ENCODE peak calls at places on chromosomes 12 and 14, in ten cellular contexts. W is ACHN; L is GM19239; E is RCC 7860; Q is CD8-positive, alpha-beta memory T cell; N is mucosa of descending colon; G is amniotic stem cell; R is HFFc6; K is aorta; I is NCI-H1092 treated with DMSO at 0.1 percent for 48 hours. P is an unnamed sample.

GRCh38 chr14:22383515-22384166 is 205.4 kb downstream of the DAD1 start:
- DNase-seq in W (no peak), L (no peak), E (no peak), Q (no peak), N (no peak), G (no peak), R (no peak), K (no peak), I (no peak), P (peak; percentile 44)

GRCh38 chr14:80996049-80996901 is 40.9 kb downstream of the TSHR start:
- DNase-seq in W (peak; percentile 70), L (peak; percentile 23), E (peak; percentile 38), Q (no peak), N (no peak), G (peak; percentile 57), R (peak; percentile 88), K (no peak), I (peak; percentile 78), P (no peak)

GRCh38 chr12:47276253-47277070 is 196.7 kb upstream of the AMIGO2 start:
- DNase-seq in W (peak; percentile 33), L (peak; percentile 38), E (peak; percentile 54), Q (peak; percentile 30), N (no peak), G (no peak), R (no peak), K (no peak), I (no peak), P (no peak)

GRCh38 chr12:125687403-125687802 is 622.2 kb downstream of the AACS start:
- DNase-seq in W (no peak), L (no peak), E (no peak), Q (no peak), N (no peak), G (no peak), R (no peak), K (no peak), I (no peak), P (no peak)

GRCh38 chr12:33817713-33818112 is 204.6 kb upstream of the ALG10 start:
- DNase-seq in W (no peak), L (no peak), E (no peak), Q (no peak), N (no peak), G (no peak), R (no peak), K (peak; percentile 57), I (no peak), P (no peak)

GRCh38 chr14:53458368-53458814 is 305.3 kb upstream of the DDHD1 start:
- DNase-seq in W (peak; percentile 19), L (no peak), E (peak; percentile 15), Q (no peak), N (no peak), G (no peak), R (peak; percentile 61), K (no peak), I (no peak), P (no peak)

GRCh38 chr14:44961151-44961729 is 507 bp downstream of the KLHL28 start:
- DNase-seq in W (peak; percentile 72), L (no peak), E (no peak), Q (peak; percentile 48), N (peak; percentile 71), G (peak; percentile 48), R (peak; percentile 33), K (peak; percentile 82), I (peak; percentile 68), P (peak; percentile 88)

GRCh38 chr12:90621927-90622326 is 333.0 kb downstream of the CCER1 start:
- DNase-seq in W (no peak), L (no peak), E (no peak), Q (no peak), N (no peak), G (peak; percentile 10), R (no peak), K (no peak), I (no peak), P (no peak)

GRCh38 chr12:79454338-79454777 is 236.4 kb downstream of the PAWR start:
- DNase-seq in W (peak; percentile 69), L (no peak), E (peak; percentile 28), Q (no peak), N (no peak), G (peak; percentile 4), R (peak; percentile 13), K (no peak), I (no peak), P (no peak)

GRCh38 chr12:124172646-124173045 is 122.2 kb upstream of the RFLNA start:
- DNase-seq in W (peak; percentile 44), L (no peak), E (peak; percentile 77), Q (no peak), N (no peak), G (peak; percentile 5), R (peak; percentile 78), K (no peak), I (no peak), P (no peak)

GRCh38 chr12:11026118-11026517 is 3.7 kb upstream of the TAS2R19 start:
- DNase-seq in W (peak; percentile 15), L (no peak), E (no peak), Q (no peak), N (no peak), G (no peak), R (no peak), K (no peak), I (no peak), P (no peak)

GRCh38 chr12:57151741-57152407 is 4.5 kb upstream of the LRP1-AS start:
- DNase-seq in W (peak; percentile 35), L (no peak), E (no peak), Q (no peak), N (no peak), G (peak; percentile 54), R (peak; percentile 63), K (no peak), I (no peak), P (no peak)

GRCh38 chr14:79571361-79571760 is 639.9 kb downstream of the DIO2 start:
- DNase-seq in W (no peak), L (no peak), E (no peak), Q (no peak), N (no peak), G (no peak), R (no peak), K (no peak), I (no peak), P (no peak)

GRCh38 chr14:74670726-74671125 is 42.2 kb downstream of the AREL1 start:
- DNase-seq in W (no peak), L (no peak), E (no peak), Q (no peak), N (no peak), G (no peak), R (peak; percentile 40), K (no peak), I (no peak), P (no peak)

GRCh38 chr14:103130965-103131364 is 7.7 kb downstream of the TNFAIP2 start:
- DNase-seq in W (no peak), L (no peak), E (no peak), Q (no peak), N (no peak), G (no peak), R (no peak), K (no peak), I (peak; percentile 31), P (no peak)

GRCh38 chr14:65434216-65434850 is 21.8 kb downstream of the FUT8 start:
- DNase-seq in W (peak; percentile 4), L (no peak), E (no peak), Q (no peak), N (no peak), G (no peak), R (no peak), K (no peak), I (no peak), P (no peak)